ENCODE peak calls at places on chromosomes 1 and 21, in five cellular contexts. G is IMR-90, T is neuronal stem cell, V is H1, J is mesenchymal stem cell. I is an unnamed sample.
A peak's percentile ranks its signal among the peaks of the same experiment; 100 is the strongest.

GRCh38 chr1:23367451-23367790 is 2.2 kb downstream of the ZNF436 start:
- DNase-seq in T (no peak), J (no peak), V (no peak), G (no peak), I (no peak)

GRCh38 chr21:42746593-42747266 is 93.3 kb downstream of the PDE9A start:
- DNase-seq in G (no peak), T (no peak), J (no peak), V (no peak), I (no peak)

GRCh38 chr1:91584309-91584708 is 83.7 kb downstream of the CDC7 start:
- DNase-seq in G (no peak), J (no peak), V (no peak), T (no peak), I (no peak)

GRCh38 chr1:205936846-205937707 is 6.2 kb downstream of the SLC26A9 start:
- DNase-seq in T (no peak), V (no peak), J (peak; percentile 52), G (peak; percentile 68), I (no peak)

GRCh38 chr1:55639526-55639925 is 424.4 kb upstream of the USP24 start:
- DNase-seq in V (no peak), T (no peak), G (no peak), J (no peak), I (no peak)

GRCh38 chr1:218480691-218481099 is 135.6 kb downstream of the TGFB2 start:
- DNase-seq in T (no peak), G (peak; percentile 95), V (no peak), J (peak; percentile 88), I (no peak)

GRCh38 chr1:57202254-57202653 is 221.6 kb downstream of the DAB1 start:
- DNase-seq in T (no peak), J (no peak), G (no peak), V (no peak), I (no peak)

GRCh38 chr1:246571953-246572352 is 5.7 kb downstream of the CNST start:
- DNase-seq in V (no peak), T (no peak), G (no peak), J (no peak), I (no peak)

GRCh38 chr1:44212355-44213221 is 683 bp upstream of the DMAP1 start:
- DNase-seq in T (no peak), G (no peak), V (no peak), J (no peak), I (no peak)

GRCh38 chr1:46549697-46550681 is 1.5 kb downstream of the KNCN start:
- DNase-seq in J (peak; percentile 82), V (no peak), G (peak; percentile 46), T (peak; percentile 55), I (peak; percentile 64)

GRCh38 chr1:173853074-173853473 is 14.7 kb downstream of the GAS5 start:
- DNase-seq in T (peak; percentile 48), G (peak; percentile 88), J (peak; percentile 93), V (no peak), I (peak; percentile 57)

GRCh38 chr21:33157303-33157702 is 72.4 kb upstream of the IFNAR2 start:
- DNase-seq in J (no peak), G (no peak), V (no peak), T (no peak), I (no peak)

GRCh38 chr1:248791010-248791409 is 34.7 kb downstream of the SH3BP5L start:
- DNase-seq in V (no peak), G (no peak), J (no peak), T (no peak), I (no peak)

GRCh38 chr1:14437410-14437913 is 161.0 kb upstream of the KAZN start:
- DNase-seq in T (no peak), G (no peak), J (no peak), V (no peak), I (no peak)

GRCh38 chr1:216183007-216183406 is 240.2 kb downstream of the USH2A start:
- DNase-seq in G (peak; percentile 65), T (peak; percentile 57), J (peak; percentile 45), V (peak; percentile 47), I (peak; percentile 75)

GRCh38 chr1:194466706-194467105 is 1280.3 kb upstream of the B3GALT2 start:
- DNase-seq in T (no peak), G (no peak), J (no peak), V (no peak), I (no peak)

GRCh38 chr1:246782120-246782900 is 58.1 kb downstream of the SCCPDH start:
- DNase-seq in V (no peak), G (peak; percentile 72), T (no peak), J (peak; percentile 62), I (peak; percentile 32)

GRCh38 chr1:64743954-64744491 is 852 bp upstream of the RAVER2 start:
- DNase-seq in T (no peak), G (no peak), J (no peak), V (no peak), I (no peak)

GRCh38 chr1:204769997-204770396 is 84.5 kb upstream of the LRRN2 start:
- DNase-seq in J (no peak), G (no peak), T (no peak), V (no peak), I (no peak)

GRCh38 chr1:61368366-61368765 is 286.0 kb downstream of the NFIA start:
- DNase-seq in G (no peak), V (no peak), J (no peak), T (no peak), I (no peak)

GRCh38 chr1:227885135-227885647 is 62.5 kb downstream of the WNT9A start:
- DNase-seq in J (no peak), G (no peak), V (no peak), T (no peak), I (no peak)

GRCh38 chr1:33324677-33325417 is 3.9 kb upstream of the A3GALT2 start:
- DNase-seq in G (no peak), V (no peak), J (no peak), T (no peak), I (no peak)
- H2AFZ ChIP-seq in G (no peak overlapping the region), V (no peak overlapping the region), J (no peak overlapping the region), T (no peak overlapping the region), I (no peak overlapping the region)

DNA sequence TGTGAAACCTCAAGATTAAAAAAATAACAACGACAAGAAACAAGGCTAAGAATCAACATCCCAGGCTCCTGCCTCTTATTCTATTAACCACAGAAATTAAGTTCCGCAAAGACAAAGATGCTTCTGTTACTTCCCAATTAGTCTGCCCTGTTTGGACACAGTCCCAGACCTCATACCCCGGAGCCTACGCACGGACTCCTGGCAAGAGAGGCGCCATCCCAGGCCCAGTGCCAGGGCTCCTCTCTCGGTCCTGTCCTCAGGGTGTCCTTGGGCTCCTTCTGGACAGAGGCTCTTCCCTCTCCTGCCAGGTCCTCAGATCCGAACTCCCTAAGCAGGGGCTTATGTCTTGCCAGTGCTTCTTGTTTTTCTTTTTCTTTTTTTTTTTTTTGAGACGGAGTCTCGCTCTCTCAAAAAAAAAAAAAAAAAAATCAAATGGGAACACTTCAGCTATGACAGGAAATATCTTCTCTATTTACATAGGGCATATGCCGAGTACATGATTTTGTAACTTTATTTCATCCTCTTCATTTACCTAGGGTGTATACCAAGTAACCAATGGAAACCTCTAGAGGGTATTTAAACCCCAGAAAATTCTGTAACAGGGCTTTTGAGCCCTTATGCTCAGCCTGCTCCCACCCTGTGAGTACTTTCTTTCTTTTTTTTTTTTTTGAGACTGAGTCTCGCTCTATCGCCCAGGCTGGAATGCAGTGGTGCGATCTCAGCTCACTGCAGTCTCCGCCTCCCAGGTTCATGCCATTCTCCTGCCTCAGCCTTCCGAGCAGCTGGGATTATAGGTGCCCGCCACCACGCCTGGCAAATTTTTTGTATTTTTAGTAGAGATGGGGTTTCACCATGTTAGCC is 11.7 kb upstream of the ENO1 start:
- DNase-seq in T (no peak), V (no peak), G (peak; percentile 89), J (peak; percentile 45), I (no peak)
- H2BK15ac ChIP-seq in T (no peak overlapping the region), V (no peak overlapping the region), G (no peak overlapping the region), J (no peak overlapping the region), I (no peak overlapping the region)

DNA sequence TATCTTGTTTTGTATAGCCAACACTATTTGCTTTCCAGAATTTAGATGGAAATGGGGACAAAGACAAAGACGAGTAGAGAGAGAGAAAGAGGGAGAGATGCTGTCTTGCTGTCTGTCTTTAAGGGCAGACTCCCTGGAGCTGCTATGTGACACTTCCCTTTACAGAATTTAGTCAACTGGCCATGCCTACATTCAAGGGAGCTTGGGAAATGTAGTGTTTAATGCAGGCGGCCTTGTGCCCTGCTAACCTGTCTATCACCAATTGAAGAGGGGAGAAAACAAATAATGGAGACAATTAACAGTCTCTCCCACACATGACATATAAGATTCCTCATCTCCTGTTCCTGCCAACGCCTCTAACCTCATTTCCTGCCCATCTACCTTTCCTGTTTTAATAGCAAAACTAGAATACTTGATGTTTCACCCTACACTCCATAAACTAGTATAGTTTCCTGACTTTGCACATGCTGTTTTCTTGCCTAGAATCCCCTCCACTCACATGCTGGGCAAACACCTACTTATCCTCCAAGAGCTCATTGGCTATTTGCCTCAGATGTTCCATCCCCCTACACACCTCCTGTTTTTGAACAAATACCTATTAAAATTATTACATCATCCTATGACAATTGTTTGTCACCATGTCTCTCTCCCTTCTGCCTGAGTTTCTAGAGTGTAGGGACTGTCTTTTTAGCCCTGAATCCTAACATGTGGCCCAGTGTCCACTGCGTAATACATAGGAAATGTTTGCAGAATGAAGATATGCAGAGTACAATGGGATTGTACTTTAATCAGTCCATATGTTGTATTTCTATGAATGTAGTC is 117.2 kb downstream of the SLC25A24 start:
- DNase-seq in T (no peak), G (no peak), V (no peak), J (no peak), I (no peak)
- H2AFZ ChIP-seq in T (peak overlapping the region; percentile 75), G (no peak overlapping the region), V (peak overlapping the region; percentile 55), J (no peak overlapping the region), I (no peak overlapping the region)

GRCh38 chr1:221416723-221417122 is 325.2 kb downstream of the DUSP10 start:
- DNase-seq in V (no peak), G (no peak), J (no peak), T (no peak), I (no peak)

GRCh38 chr1:221419513-221420088 is 322.3 kb downstream of the DUSP10 start:
- DNase-seq in G (peak; percentile 92), V (no peak), J (peak; percentile 64), T (no peak), I (no peak)

GRCh38 chr1:221411283-221411682 is 330.6 kb downstream of the DUSP10 start:
- DNase-seq in T (no peak), V (no peak), G (no peak), J (no peak), I (no peak)

GRCh38 chr1:221418346-221418745 is 323.5 kb downstream of the DUSP10 start:
- DNase-seq in J (peak; percentile 9), T (no peak), V (no peak), G (peak; percentile 64), I (no peak)

GRCh38 chr1:221415626-221416025 is 326.3 kb downstream of the DUSP10 start:
- DNase-seq in T (no peak), V (no peak), G (no peak), J (no peak), I (no peak)
- H2BK15ac ChIP-seq in T (no peak overlapping the region), V (no peak overlapping the region), G (no peak overlapping the region), J (no peak overlapping the region), I (no peak overlapping the region)

I was measured in H9.